ENCODE peak calls at places on chromosomes 1 and 21, in ten cellular contexts. One of them, this sample, is unnamed.

GRCh38 chr21:29233611-29234540 is 64.8 kb upstream of the BACH1 start:
- DNase-seq in CD8-positive, alpha-beta T cell: no peak
- DNase-seq in mammary epithelial cell: peak
- DNase-seq in thoracic aorta: no peak
- DNase-seq in cardiac muscle cell: no peak
- DNase-seq in GM23338: no peak
- DNase-seq in psoas muscle: no peak
- DNase-seq in astrocyte: no peak
- DNase-seq in fibroblast of lung: no peak
- DNase-seq in lung: no peak
- DNase-seq in this sample: no peak

GRCh38 chr1:119001181-119002018 is 13.3 kb upstream of the TBX15 start:
- DNase-seq in fibroblast of lung: no peak
- DNase-seq in mammary epithelial cell: no peak
- DNase-seq in psoas muscle: no peak
- DNase-seq in thoracic aorta: no peak
- DNase-seq in lung: no peak
- DNase-seq in astrocyte: no peak
- DNase-seq in cardiac muscle cell: no peak
- DNase-seq in GM23338: peak
- DNase-seq in CD8-positive, alpha-beta T cell: no peak
- DNase-seq in this sample: peak

GRCh38 chr1:244353572-244354091 is 98.1 kb downstream of the ADSS2 start:
- DNase-seq in cardiac muscle cell: no peak
- DNase-seq in GM23338: peak
- DNase-seq in astrocyte: peak
- DNase-seq in CD8-positive, alpha-beta T cell: no peak
- DNase-seq in fibroblast of lung: peak
- DNase-seq in psoas muscle: peak
- DNase-seq in mammary epithelial cell: peak
- DNase-seq in lung: peak
- DNase-seq in thoracic aorta: peak
- DNase-seq in this sample: peak

GRCh38 chr1:39411526-39411925 is 79.9 kb upstream of the BMP8A start:
- DNase-seq in CD8-positive, alpha-beta T cell: no peak
- DNase-seq in thoracic aorta: no peak
- DNase-seq in psoas muscle: no peak
- DNase-seq in fibroblast of lung: peak
- DNase-seq in GM23338: no peak
- DNase-seq in cardiac muscle cell: no peak
- DNase-seq in astrocyte: no peak
- DNase-seq in mammary epithelial cell: no peak
- DNase-seq in lung: no peak
- DNase-seq in this sample: no peak

GRCh38 chr1:196464545-196464944 is 143.7 kb downstream of the KCNT2 start:
- DNase-seq in psoas muscle: no peak
- DNase-seq in CD8-positive, alpha-beta T cell: no peak
- DNase-seq in astrocyte: peak
- DNase-seq in mammary epithelial cell: no peak
- DNase-seq in cardiac muscle cell: no peak
- DNase-seq in lung: no peak
- DNase-seq in thoracic aorta: no peak
- DNase-seq in fibroblast of lung: peak
- DNase-seq in GM23338: no peak
- DNase-seq in this sample: no peak

GRCh38 chr1:109931189-109931672 is 20.6 kb downstream of the CSF1 start:
- DNase-seq in fibroblast of lung: peak
- DNase-seq in astrocyte: peak
- DNase-seq in mammary epithelial cell: no peak
- DNase-seq in CD8-positive, alpha-beta T cell: no peak
- DNase-seq in lung: peak
- DNase-seq in GM23338: peak
- DNase-seq in cardiac muscle cell: peak
- DNase-seq in thoracic aorta: no peak
- DNase-seq in psoas muscle: peak
- DNase-seq in this sample: peak

GRCh38 chr1:88773540-88774150 is 89.6 kb downstream of the PKN2 start:
- DNase-seq in GM23338: peak
- DNase-seq in CD8-positive, alpha-beta T cell: no peak
- DNase-seq in thoracic aorta: no peak
- DNase-seq in cardiac muscle cell: no peak
- DNase-seq in psoas muscle: no peak
- DNase-seq in astrocyte: peak
- DNase-seq in mammary epithelial cell: peak
- DNase-seq in fibroblast of lung: peak
- DNase-seq in lung: no peak
- DNase-seq in this sample: no peak

GRCh38 chr1:225882699-225883615 is 777 bp upstream of the TMEM63A start:
- DNase-seq in psoas muscle: peak
- DNase-seq in thoracic aorta: no peak
- DNase-seq in fibroblast of lung: peak
- DNase-seq in cardiac muscle cell: peak
- DNase-seq in lung: peak
- DNase-seq in astrocyte: peak
- DNase-seq in CD8-positive, alpha-beta T cell: peak
- DNase-seq in GM23338: peak
- DNase-seq in mammary epithelial cell: peak
- DNase-seq in this sample: peak

GRCh38 chr1:221708076-221708571 is 33.8 kb downstream of the DUSP10 start:
- DNase-seq in psoas muscle: no peak
- DNase-seq in mammary epithelial cell: peak
- DNase-seq in lung: no peak
- DNase-seq in cardiac muscle cell: no peak
- DNase-seq in astrocyte: peak
- DNase-seq in GM23338: no peak
- DNase-seq in thoracic aorta: no peak
- DNase-seq in CD8-positive, alpha-beta T cell: peak
- DNase-seq in fibroblast of lung: peak
- DNase-seq in this sample: peak

GRCh38 chr21:26377111-26377694 is 195.9 kb downstream of the CYYR1 start:
- DNase-seq in psoas muscle: no peak
- DNase-seq in lung: no peak
- DNase-seq in astrocyte: no peak
- DNase-seq in mammary epithelial cell: peak
- DNase-seq in thoracic aorta: no peak
- DNase-seq in GM23338: no peak
- DNase-seq in fibroblast of lung: no peak
- DNase-seq in CD8-positive, alpha-beta T cell: no peak
- DNase-seq in cardiac muscle cell: no peak
- DNase-seq in this sample: no peak
- H3K27ac ChIP-seq in psoas muscle: no peak
- H3K27ac ChIP-seq in lung: no peak
- H3K27ac ChIP-seq in astrocyte: no peak
- H3K27ac ChIP-seq in mammary epithelial cell: no peak
- H3K27ac ChIP-seq in thoracic aorta: no peak
- H3K27ac ChIP-seq in GM23338: no peak
- H3K27ac ChIP-seq in fibroblast of lung: no peak
- H3K27ac ChIP-seq in CD8-positive, alpha-beta T cell: no peak
- H3K27ac ChIP-seq in cardiac muscle cell: no peak
- H3K27ac ChIP-seq in this sample: no peak

GRCh38 chr1:115277276-115277675 is 60.8 kb downstream of the NGF start:
- DNase-seq in astrocyte: peak
- DNase-seq in GM23338: no peak
- DNase-seq in CD8-positive, alpha-beta T cell: no peak
- DNase-seq in fibroblast of lung: peak
- DNase-seq in cardiac muscle cell: no peak
- DNase-seq in lung: no peak
- DNase-seq in thoracic aorta: no peak
- DNase-seq in mammary epithelial cell: peak
- DNase-seq in psoas muscle: no peak
- DNase-seq in this sample: no peak
- H3K4me3 ChIP-seq in astrocyte: no peak
- H3K4me3 ChIP-seq in GM23338: no peak
- H3K4me3 ChIP-seq in CD8-positive, alpha-beta T cell: no peak
- H3K4me3 ChIP-seq in fibroblast of lung: no peak
- H3K4me3 ChIP-seq in cardiac muscle cell: no peak
- H3K4me3 ChIP-seq in lung: no peak
- H3K4me3 ChIP-seq in thoracic aorta: no peak
- H3K4me3 ChIP-seq in mammary epithelial cell: no peak
- H3K4me3 ChIP-seq in psoas muscle: no peak
- H3K4me3 ChIP-seq in this sample: no peak

GRCh38 chr1:112926858-112927257 is 29.1 kb downstream of the SLC16A1 start:
- DNase-seq in lung: no peak
- DNase-seq in GM23338: no peak
- DNase-seq in thoracic aorta: no peak
- DNase-seq in cardiac muscle cell: no peak
- DNase-seq in fibroblast of lung: no peak
- DNase-seq in mammary epithelial cell: no peak
- DNase-seq in CD8-positive, alpha-beta T cell: no peak
- DNase-seq in psoas muscle: no peak
- DNase-seq in astrocyte: no peak
- DNase-seq in this sample: no peak

GRCh38 chr1:112923234-112923955 is 32.6 kb downstream of the SLC16A1 start:
- DNase-seq in fibroblast of lung: no peak
- DNase-seq in CD8-positive, alpha-beta T cell: no peak
- DNase-seq in GM23338: no peak
- DNase-seq in astrocyte: no peak
- DNase-seq in lung: no peak
- DNase-seq in thoracic aorta: no peak
- DNase-seq in cardiac muscle cell: no peak
- DNase-seq in psoas muscle: no peak
- DNase-seq in mammary epithelial cell: no peak
- DNase-seq in this sample: no peak

GRCh38 chr1:112923956-112924349 is 32.0 kb downstream of the SLC16A1 start:
- DNase-seq in psoas muscle: no peak
- DNase-seq in fibroblast of lung: no peak
- DNase-seq in CD8-positive, alpha-beta T cell: no peak
- DNase-seq in thoracic aorta: no peak
- DNase-seq in lung: no peak
- DNase-seq in astrocyte: no peak
- DNase-seq in cardiac muscle cell: no peak
- DNase-seq in GM23338: peak
- DNase-seq in mammary epithelial cell: no peak
- DNase-seq in this sample: no peak

GRCh38 chr1:112927462-112927971 is 28.5 kb downstream of the SLC16A1 start:
- DNase-seq in fibroblast of lung: no peak
- DNase-seq in lung: no peak
- DNase-seq in thoracic aorta: no peak
- DNase-seq in CD8-positive, alpha-beta T cell: no peak
- DNase-seq in cardiac muscle cell: no peak
- DNase-seq in mammary epithelial cell: no peak
- DNase-seq in astrocyte: no peak
- DNase-seq in psoas muscle: no peak
- DNase-seq in GM23338: no peak
- DNase-seq in this sample: no peak

DNA sequence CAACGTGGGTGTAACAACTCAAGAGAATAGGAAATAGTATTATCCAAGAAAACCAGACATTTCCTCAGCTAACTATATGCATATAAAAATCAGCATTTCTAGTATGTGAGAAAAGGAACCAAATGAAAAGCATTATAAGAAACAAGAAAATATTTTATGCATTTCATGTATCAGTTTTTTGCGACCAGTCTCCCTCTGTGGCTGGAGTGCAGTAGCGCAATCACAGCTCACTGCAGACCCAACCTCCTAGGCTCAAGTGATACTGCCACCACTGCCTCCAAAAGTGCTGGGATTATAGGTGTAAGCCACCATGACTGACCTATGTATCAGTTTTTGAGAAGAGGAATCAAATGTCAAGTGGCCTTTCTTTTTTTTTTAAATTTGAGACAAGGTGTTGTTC is 31.0 kb downstream of the SLC16A1 start:
- DNase-seq in cardiac muscle cell: no peak
- DNase-seq in fibroblast of lung: no peak
- DNase-seq in astrocyte: no peak
- DNase-seq in thoracic aorta: no peak
- DNase-seq in lung: no peak
- DNase-seq in CD8-positive, alpha-beta T cell: no peak
- DNase-seq in psoas muscle: no peak
- DNase-seq in mammary epithelial cell: no peak
- DNase-seq in GM23338: peak
- DNase-seq in this sample: no peak
- TF ChIP-seq CTCF in cardiac muscle cell: peak
- TF ChIP-seq CTCF in fibroblast of lung: peak
- TF ChIP-seq CTCF in astrocyte: no peak
- TF ChIP-seq CTCF in thoracic aorta: no peak
- TF ChIP-seq CTCF in lung: no peak
- TF ChIP-seq CTCF in CD8-positive, alpha-beta T cell: no peak
- TF ChIP-seq CTCF in psoas muscle: no peak
- TF ChIP-seq CTCF in mammary epithelial cell: no peak
- TF ChIP-seq CTCF in GM23338: peak
- TF ChIP-seq CTCF in this sample: no peak

GRCh38 chr1:171295821-171296220 is 18.2 kb upstream of the FMO4 start:
- DNase-seq in mammary epithelial cell: no peak
- DNase-seq in astrocyte: no peak
- DNase-seq in CD8-positive, alpha-beta T cell: no peak
- DNase-seq in cardiac muscle cell: no peak
- DNase-seq in fibroblast of lung: no peak
- DNase-seq in GM23338: no peak
- DNase-seq in lung: no peak
- DNase-seq in psoas muscle: no peak
- DNase-seq in thoracic aorta: no peak
- DNase-seq in this sample: no peak
- H3K27ac ChIP-seq in mammary epithelial cell: no peak
- H3K27ac ChIP-seq in astrocyte: no peak
- H3K27ac ChIP-seq in CD8-positive, alpha-beta T cell: no peak
- H3K27ac ChIP-seq in cardiac muscle cell: no peak
- H3K27ac ChIP-seq in fibroblast of lung: no peak
- H3K27ac ChIP-seq in GM23338: no peak
- H3K27ac ChIP-seq in lung: no peak
- H3K27ac ChIP-seq in psoas muscle: no peak
- H3K27ac ChIP-seq in thoracic aorta: no peak
- H3K27ac ChIP-seq in this sample: no peak

DNA sequence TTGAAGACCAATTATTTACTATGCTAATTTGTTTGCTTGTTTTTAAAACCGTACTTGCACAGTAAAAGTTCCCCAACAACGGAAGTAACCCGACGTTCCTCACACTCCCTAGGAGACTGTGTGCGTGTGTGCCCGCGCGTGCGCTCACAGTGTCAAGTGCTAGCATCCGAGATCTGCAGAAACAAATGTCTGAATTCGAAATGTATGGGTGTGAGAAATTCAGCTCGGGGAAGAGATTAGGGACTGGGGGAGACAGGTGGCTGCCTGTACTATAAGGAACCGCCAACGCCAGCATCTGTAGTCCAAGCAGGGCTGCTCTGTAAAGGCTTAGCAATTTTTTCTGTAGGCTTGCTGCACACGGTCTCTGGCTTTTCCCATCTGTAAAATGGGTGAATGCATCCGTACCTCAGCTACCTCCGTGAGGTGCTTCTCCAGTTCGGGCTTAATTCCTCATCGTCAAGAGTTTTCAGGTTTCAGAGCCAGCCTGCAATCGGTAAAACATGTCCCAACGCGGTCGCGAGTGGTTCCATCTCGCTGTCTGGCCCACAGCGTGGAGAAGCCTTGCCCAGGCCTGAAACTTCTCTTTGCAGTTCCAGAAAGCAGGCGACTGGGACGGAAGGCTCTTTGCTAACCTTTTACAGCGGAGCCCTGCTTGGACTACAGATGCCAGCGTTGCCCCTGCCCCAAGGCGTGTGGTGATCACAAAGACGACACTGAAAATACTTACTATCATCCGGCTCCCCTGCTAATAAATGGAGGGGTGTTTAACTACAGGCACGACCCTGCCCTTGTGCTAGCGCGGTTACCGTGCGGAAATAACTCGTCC is 1.2 kb upstream of the OLIG2 start:
- DNase-seq in mammary epithelial cell: no peak
- DNase-seq in astrocyte: no peak
- DNase-seq in CD8-positive, alpha-beta T cell: no peak
- DNase-seq in GM23338: peak
- DNase-seq in cardiac muscle cell: no peak
- DNase-seq in psoas muscle: no peak
- DNase-seq in thoracic aorta: no peak
- DNase-seq in lung: no peak
- DNase-seq in fibroblast of lung: no peak
- DNase-seq in this sample: no peak
- H3K4me3 ChIP-seq in mammary epithelial cell: no peak
- H3K4me3 ChIP-seq in astrocyte: no peak
- H3K4me3 ChIP-seq in CD8-positive, alpha-beta T cell: peak
- H3K4me3 ChIP-seq in GM23338: peak
- H3K4me3 ChIP-seq in cardiac muscle cell: no peak
- H3K4me3 ChIP-seq in psoas muscle: no peak
- H3K4me3 ChIP-seq in thoracic aorta: no peak
- H3K4me3 ChIP-seq in lung: no peak
- H3K4me3 ChIP-seq in fibroblast of lung: no peak
- H3K4me3 ChIP-seq in this sample: no peak

This sample was measured in tibial artery.